ENCODE peak calls at places on chromosomes 13 and 19, in six cellular contexts. W is IMR-90, K is mesendoderm, C is neuronal stem cell, M is mesenchymal stem cell, U is H1. D is an unnamed sample.
A peak's percentile ranks its signal among the peaks of the same experiment; 100 is the strongest.

GRCh38 chr19:56119585-56119978 is 1.5 kb downstream of the ZNF787 start:
- DNase-seq in W (peak; percentile 44), K (no peak), C (no peak), M (peak; percentile 49), U (no peak), D (no peak)

GRCh38 chr13:112603641-112604220 is 15.8 kb upstream of the TUBGCP3 start:
- DNase-seq in W (peak; percentile 31), K (no peak), C (no peak), M (no peak), U (no peak), D (no peak)

GRCh38 chr19:32708457-32708856 is 11.1 kb upstream of the TDRD12 start:
- DNase-seq in W (no peak), K (no peak), C (no peak), M (no peak), U (no peak), D (no peak)

GRCh38 chr19:17311455-17312248 is 2.3 kb downstream of the DDA1 start:
- DNase-seq in W (peak; percentile 79), K (peak; percentile 77), C (no peak), M (peak; percentile 90), U (no peak), D (no peak)

GRCh38 chr13:38223093-38223492 is 126.6 kb upstream of the UFM1 start:
- DNase-seq in W (peak; percentile 1), K (peak; percentile 68), C (peak; percentile 38), M (peak; percentile 31), U (peak; percentile 17), D (no peak)

GRCh38 chr13:50448535-50448981 is 394.9 kb downstream of the DLEU7 start:
- DNase-seq in W (no peak), K (no peak), C (no peak), M (no peak), U (no peak), D (no peak)

GRCh38 chr13:88063741-88064140 is 392.6 kb downstream of the SLITRK5 start:
- DNase-seq in W (no peak), K (no peak), C (no peak), M (no peak), U (no peak), D (no peak)

GRCh38 chr19:13420780-13421179 is 85.5 kb downstream of the CACNA1A start:
- DNase-seq in W (no peak), K (peak; percentile 57), C (no peak), M (no peak), U (no peak), D (no peak)

GRCh38 chr19:34359140-34359953 is 5.6 kb upstream of the GPI start:
- DNase-seq in W (peak; percentile 96), K (peak; percentile 98), C (peak; percentile 88), M (peak; percentile 96), U (peak; percentile 88), D (peak; percentile 96)
- H2BK120ac ChIP-seq in W (peak overlapping the region; percentile 78), K (no peak overlapping the region), C (no peak overlapping the region), M (peak overlapping the region; percentile 62), U (no peak overlapping the region), D (no peak overlapping the region)

DNA sequence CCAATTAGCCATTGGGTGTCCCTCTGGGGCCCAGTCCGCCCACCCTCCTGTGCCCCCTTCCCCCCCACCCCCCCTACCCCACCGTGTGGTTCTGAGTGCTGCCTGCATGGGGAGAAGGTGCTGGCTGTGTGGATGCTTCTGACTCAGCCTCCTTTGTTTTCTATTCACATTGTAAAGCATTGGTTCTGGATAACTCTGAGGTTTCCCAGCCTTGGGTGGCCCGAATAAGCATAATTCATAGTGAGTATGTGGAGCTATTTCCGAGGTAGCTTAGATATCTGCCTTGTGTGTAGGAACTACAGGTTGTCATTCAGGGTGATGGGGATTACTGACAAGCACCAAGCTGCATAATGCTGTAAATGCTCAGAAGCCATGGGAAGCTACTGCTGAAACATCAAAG is 241.0 kb downstream of the FGF9 start:
- DNase-seq in W (no peak), K (peak; percentile 16), C (no peak), M (no peak), U (no peak), D (no peak)
- H2BK15ac ChIP-seq in W (no peak overlapping the region), K (no peak overlapping the region), C (no peak overlapping the region), M (no peak overlapping the region), U (no peak overlapping the region), D (no peak overlapping the region)

GRCh38 chr13:29885967-29886366 is 35.5 kb upstream of the UBL3 start:
- DNase-seq in W (no peak), K (no peak), C (no peak), M (no peak), U (no peak), D (no peak)

GRCh38 chr13:29888306-29888705 is 37.9 kb upstream of the UBL3 start:
- DNase-seq in W (peak; percentile 62), K (no peak), C (no peak), M (peak; percentile 10), U (no peak), D (no peak)

GRCh38 chr13:29886446-29886845 is 36.0 kb upstream of the UBL3 start:
- DNase-seq in W (no peak), K (no peak), C (no peak), M (no peak), U (no peak), D (no peak)

GRCh38 chr13:29887651-29888050 is 37.2 kb upstream of the UBL3 start:
- DNase-seq in W (no peak), K (no peak), C (no peak), M (no peak), U (no peak), D (no peak)

DNA sequence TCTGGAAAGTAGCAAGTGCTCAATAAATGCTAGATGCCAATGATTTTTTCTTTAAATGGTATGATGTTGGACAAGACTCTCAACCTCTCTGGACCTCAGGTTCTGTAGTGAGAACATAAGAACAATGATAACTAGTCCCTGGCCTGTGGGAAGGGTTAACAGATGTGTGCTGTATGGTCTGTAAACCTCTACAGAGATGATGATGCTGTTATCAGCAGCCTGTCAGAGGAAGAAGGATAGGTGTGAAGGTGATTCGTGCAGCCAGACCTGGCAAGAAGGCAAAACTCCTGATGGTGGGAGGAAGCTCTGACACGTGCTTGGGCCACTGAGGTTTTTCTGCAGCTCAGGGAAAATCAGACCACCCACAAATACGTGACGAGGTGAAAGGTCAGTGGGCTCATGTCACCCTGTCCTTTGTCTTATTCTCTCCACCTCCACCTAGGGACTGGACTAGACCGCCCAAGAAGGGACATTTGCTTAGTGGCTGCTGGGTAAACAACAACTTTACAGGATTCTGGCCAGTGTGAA is 36.7 kb upstream of the UBL3 start:
- DNase-seq in W (peak; percentile 19), K (no peak), C (no peak), M (no peak), U (no peak), D (no peak)
- H2BK120ac ChIP-seq in W (no peak overlapping the region), K (no peak overlapping the region), C (peak overlapping the region; percentile 8), M (no peak overlapping the region), U (peak overlapping the region; percentile 25), D (no peak overlapping the region)

GRCh38 chr13:105778196-105778595 is 757.3 kb downstream of the EFNB2 start:
- DNase-seq in W (peak; percentile 35), K (no peak), C (no peak), M (peak; percentile 60), U (no peak), D (no peak)

GRCh38 chr13:105773887-105774538 is 761.4 kb downstream of the EFNB2 start:
- DNase-seq in W (peak; percentile 57), K (peak; percentile 75), C (no peak), M (peak; percentile 94), U (no peak), D (no peak)

GRCh38 chr13:105773241-105773640 is 762.2 kb downstream of the EFNB2 start:
- DNase-seq in W (no peak), K (peak; percentile 75), C (no peak), M (peak; percentile 26), U (no peak), D (no peak)

GRCh38 chr13:105774739-105775460 is 760.6 kb downstream of the EFNB2 start:
- DNase-seq in W (peak; percentile 2), K (peak; percentile 57), C (no peak), M (peak; percentile 87), U (no peak), D (no peak)
- H2BK15ac ChIP-seq in W (no peak overlapping the region), K (no peak overlapping the region), C (no peak overlapping the region), M (no peak overlapping the region), U (no peak overlapping the region), D (no peak overlapping the region)

GRCh38 chr19:21851596-21852345 is 15.8 kb upstream of the ZNF43 start:
- DNase-seq in W (peak; percentile 94), K (peak; percentile 99), C (peak; percentile 95), M (peak; percentile 97), U (peak; percentile 85), D (peak; percentile 96)
- H2BK120ac ChIP-seq in W (no peak overlapping the region), K (no peak overlapping the region), C (peak overlapping the region; percentile 37), M (no peak overlapping the region), U (no peak overlapping the region), D (no peak overlapping the region)

D was measured in H9.